ENCODE peak calls at places on chromosomes 4 and X, in seven cellular contexts. R is transverse colon, M is ovary, T is HepG2, D is tibial nerve, I is lower leg skin, G is Peyer's patch. J is an unnamed sample.

GRCh38 chr4:1802720-1803522 is 9.8 kb downstream of the FGFR3 start:
- DNase-seq in R (no peak), M (no peak), T (no peak), D (no peak), I (no peak), G (no peak), J (no peak)

GRCh38 chr4:4913147-4913561 is 53.7 kb downstream of the MSX1 start:
- DNase-seq in R (no peak), M (no peak), T (no peak), D (peak; percentile 78), I (no peak), G (no peak), J (no peak)

GRCh38 chrX:136662976-136663375 is 15.0 kb downstream of the CD40LG start:
- DNase-seq in R (no peak), M (no peak), T (no peak), D (no peak), I (no peak), G (no peak), J (no peak)

GRCh38 chr4:34181891-34182290 is 2062.4 kb downstream of the ARAP2 start:
- DNase-seq in R (no peak), M (no peak), T (no peak), D (no peak), I (no peak), G (no peak), J (no peak)

GRCh38 chr4:67483868-67484602 is 61.3 kb downstream of the CENPC start:
- DNase-seq in R (no peak), M (no peak), T (no peak), D (no peak), I (no peak), G (no peak), J (no peak)

GRCh38 chr4:65217179-65217578 is 453.1 kb downstream of the EPHA5 start:
- DNase-seq in R (no peak), M (no peak), T (no peak), D (no peak), I (no peak), G (no peak), J (no peak)

GRCh38 chrX:139560221-139560620 is 29.7 kb downstream of the F9 start:
- DNase-seq in R (no peak), M (no peak), T (no peak), D (no peak), I (no peak), G (no peak), J (no peak)

GRCh38 chr4:67941074-67941473 is 22.2 kb downstream of the TMPRSS11A start:
- DNase-seq in R (no peak), M (no peak), T (no peak), D (no peak), I (no peak), G (no peak), J (no peak)

GRCh38 chrX:13845721-13846378 is 29.0 kb upstream of the GPM6B start:
- DNase-seq in R (no peak), M (no peak), T (no peak), D (no peak), I (peak; percentile 12), G (no peak), J (no peak)

GRCh38 chr4:17912011-17912410 is 101.2 kb downstream of the NCAPG start:
- DNase-seq in R (no peak), M (no peak), T (no peak), D (no peak), I (no peak), G (no peak), J (no peak)

GRCh38 chr4:151152033-151152432 is 52.6 kb downstream of the RPS3A start:
- DNase-seq in R (no peak), M (no peak), T (no peak), D (no peak), I (no peak), G (no peak), J (no peak)

GRCh38 chr4:151031831-151032605 is 16.9 kb upstream of the LRBA start:
- DNase-seq in R (no peak), M (no peak), T (no peak), D (no peak), I (no peak), G (no peak), J (no peak)

GRCh38 chr4:9735515-9735914 is 45.9 kb upstream of the DRD5 start:
- DNase-seq in R (no peak), M (no peak), T (no peak), D (no peak), I (no peak), G (no peak), J (no peak)

GRCh38 chr4:243407-243806 is 61.9 kb downstream of the ZNF732 start:
- DNase-seq in R (no peak), M (no peak), T (no peak), D (no peak), I (no peak), G (no peak), J (no peak)

GRCh38 chr4:139740531-139741041 is 75.0 kb downstream of the MGST2 start:
- DNase-seq in R (peak; percentile 39), M (peak; percentile 81), T (peak; percentile 83), D (peak; percentile 75), I (peak; percentile 75), G (no peak), J (no peak)

GRCh38 chr4:166594326-166594946 is 639.9 kb downstream of the SPOCK3 start:
- DNase-seq in R (peak; percentile 13), M (no peak), T (peak; percentile 29), D (no peak), I (no peak), G (no peak), J (no peak)

GRCh38 chr4:186807809-186808634 is 84.4 kb upstream of the FAT1 start:
- DNase-seq in R (no peak), M (no peak), T (no peak), D (no peak), I (no peak), G (no peak), J (no peak)

GRCh38 chr4:145694929-145695328 is 15.0 kb downstream of the C4orf51 start:
- DNase-seq in R (no peak), M (no peak), T (no peak), D (no peak), I (no peak), G (no peak), J (no peak)

GRCh38 chrX:64975491-64975890 is 759 bp downstream of the ZC4H2 start:
- DNase-seq in R (peak; percentile 26), M (peak; percentile 19), T (peak; percentile 2), D (peak; percentile 4), I (peak; percentile 11), G (peak; percentile 51), J (no peak)

GRCh38 chr4:147596377-147596776 is 20.8 kb upstream of the TMEM184C start:
- DNase-seq in R (no peak), M (no peak), T (no peak), D (no peak), I (no peak), G (no peak), J (no peak)

GRCh38 chrX:54807524-54808108 is at the start of gene MAGED2:
- DNase-seq in R (peak; percentile 33), M (peak; percentile 57), T (no peak), D (peak; percentile 5), I (peak; percentile 14), G (peak; percentile 49), J (no peak)

GRCh38 chrX:15523088-15523487 is 22.5 kb downstream of the BMX start:
- DNase-seq in R (no peak), M (no peak), T (no peak), D (no peak), I (no peak), G (no peak), J (no peak)

GRCh38 chrX:104137496-104137895 is 19.3 kb downstream of the SLC25A53 start:
- DNase-seq in R (no peak), M (no peak), T (no peak), D (no peak), I (no peak), G (no peak), J (no peak)
- TF ChIP-seq POLR2A in R (no peak), M (no peak), T (no peak), D (no peak), I (no peak), G (no peak), J (no peak)

GRCh38 chrX:119870626-119871131 is 854 bp downstream of the RNF113A start:
- DNase-seq in R (peak; percentile 29), M (no peak), T (peak; percentile 11), D (no peak), I (no peak), G (no peak), J (no peak)

GRCh38 chrX:119871245-119871598 is 311 bp downstream of the RNF113A start:
- DNase-seq in R (no peak), M (peak; percentile 20), T (no peak), D (no peak), I (no peak), G (no peak), J (no peak)

GRCh38 chrX:119871599-119872395 is at the start of the genes NDUFA1 and RNF113A:
- DNase-seq in R (peak; percentile 89), M (peak; percentile 82), T (peak; percentile 76), D (peak; percentile 64), I (peak; percentile 75), G (peak; percentile 88), J (peak; percentile 68)
- TF ChIP-seq POLR2A in R (peak; percentile 93), M (peak; percentile 68), T (peak; percentile 86), D (peak; percentile 56), I (no peak), G (peak; percentile 87), J (peak; percentile 87)

DNA sequence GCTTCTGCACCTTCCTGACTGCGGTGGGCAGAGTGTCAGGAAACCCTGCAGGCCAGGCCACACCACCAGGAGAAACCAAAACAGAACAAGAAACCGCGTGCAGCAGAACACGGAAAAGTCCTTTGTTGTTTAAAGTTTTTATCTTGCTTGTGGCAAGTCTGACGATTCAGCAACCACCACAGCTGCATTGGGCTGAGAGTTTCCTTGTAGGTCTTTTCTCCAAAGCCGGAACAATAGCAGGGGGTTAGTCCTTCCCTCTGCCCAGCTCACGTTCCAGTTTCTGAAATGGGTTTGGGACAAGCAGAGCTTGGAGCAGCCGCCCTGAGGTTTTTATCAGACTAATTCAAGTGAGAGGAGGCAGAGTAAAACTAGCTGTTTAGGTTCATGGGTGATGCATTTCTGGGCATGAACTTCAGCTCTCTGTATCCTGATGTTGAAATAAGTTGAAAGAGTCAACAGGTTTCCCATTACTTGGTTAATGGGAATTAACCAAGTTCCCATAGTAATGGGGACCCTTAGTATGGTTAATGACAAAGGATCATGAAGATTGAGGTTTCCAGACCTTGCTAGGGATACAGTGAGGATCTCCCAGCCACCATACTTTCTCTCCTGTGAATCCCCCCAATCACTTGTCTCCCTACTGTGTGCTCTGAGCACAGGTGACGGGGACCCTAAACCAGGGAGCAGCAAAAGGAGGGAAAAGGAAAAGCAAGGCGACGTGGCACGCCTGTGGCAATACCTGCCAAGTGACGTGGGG is 217.0 kb downstream of the PTTG2 start:
- DNase-seq in R (peak; percentile 46), M (peak; percentile 28), T (no peak), D (no peak), I (no peak), G (no peak), J (no peak)
- TF ChIP-seq POLR2A in R (no peak), M (no peak), T (no peak), D (no peak), I (no peak), G (no peak), J (no peak)

DNA sequence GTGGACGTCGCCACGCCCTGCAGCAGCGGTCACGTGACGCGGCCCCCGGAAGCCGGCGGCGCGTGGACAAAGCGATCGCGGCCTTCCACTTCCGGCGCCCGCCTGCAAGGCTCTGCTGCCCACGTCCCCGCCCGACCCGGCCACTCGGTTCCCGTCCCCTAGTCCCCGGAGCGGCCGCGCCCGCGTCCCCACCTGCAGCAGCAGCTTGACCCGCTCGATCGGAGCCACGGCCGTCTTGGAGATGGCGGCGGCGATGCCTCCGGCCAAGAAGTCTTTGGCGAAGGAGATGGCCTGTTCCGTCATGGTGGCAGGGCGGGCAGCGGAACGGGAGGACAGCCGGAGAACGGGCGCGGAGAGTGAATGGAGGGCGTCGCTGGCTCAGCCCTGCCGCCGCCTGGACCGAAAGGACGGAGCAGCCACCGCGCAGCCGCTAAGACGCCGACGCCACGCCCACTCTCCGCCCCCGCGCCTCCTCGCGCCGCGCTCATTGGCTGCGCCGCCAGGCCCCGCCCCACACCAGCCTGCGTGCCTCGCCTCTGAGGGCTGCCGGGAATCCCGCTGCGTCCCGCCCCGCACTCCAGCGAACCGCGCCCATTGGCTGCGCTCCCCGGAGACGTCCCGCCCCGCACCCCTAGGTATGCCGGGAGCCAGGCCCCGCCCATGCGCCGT is at the start of gene SLC25A6:
- DNase-seq in R (peak; percentile 99), M (peak; percentile 99), T (peak; percentile 92), D (peak; percentile 96), I (peak; percentile 98), G (peak; percentile 100), J (peak; percentile 99)
- TF ChIP-seq POLR2A in R (peak; percentile 94), M (peak; percentile 91), T (no peak), D (peak; percentile 86), I (no peak), G (peak; percentile 92), J (peak; percentile 96)

J was measured in GM12892.